ENCODE peak calls at places on chromosomes 1 and 21, in five cellular contexts. B, L, Z, S and U are unnamed samples.

GRCh38 chr1:42735477-42736105 is 4.4 kb downstream of the CLDN19 start:
- DNase-seq in B (no peak), L (no peak), Z (no peak), S (no peak), U (no peak)

GRCh38 chr1:201916649-201917249 is 28.1 kb downstream of the SHISA4 start:
- DNase-seq in B (peak), L (peak), Z (peak), S (no peak), U (peak)

GRCh38 chr1:29317916-29318530 is 81.7 kb downstream of the PTPRU start:
- DNase-seq in B (no peak), L (no peak), Z (no peak), S (no peak), U (no peak)

GRCh38 chr1:166166701-166167394 is at the start of gene FAM78B:
- DNase-seq in B (peak), L (peak), Z (peak), S (peak), U (peak)

GRCh38 chr1:87154351-87154750 is 174.3 kb upstream of the LMO4 start:
- DNase-seq in B (no peak), L (no peak), Z (no peak), S (no peak), U (no peak)

GRCh38 chr1:150234647-150235435 is 1.1 kb downstream of the ANP32E start:
- DNase-seq in B (peak), L (peak), Z (peak), S (peak), U (peak)

GRCh38 chr21:38861989-38862683 is 56.4 kb downstream of the ETS2 start:
- DNase-seq in B (no peak), L (no peak), Z (no peak), S (no peak), U (no peak)

GRCh38 chr1:23984417-23985186 is 4.5 kb upstream of the SRSF10 start:
- DNase-seq in B (peak), L (peak), Z (no peak), S (peak), U (peak)

GRCh38 chr1:229167356-229167755 is 103.6 kb upstream of the RAB4A start:
- DNase-seq in B (no peak), L (no peak), Z (no peak), S (no peak), U (no peak)

GRCh38 chr21:44847261-44848056 is 26.0 kb downstream of the PTTG1IP start:
- DNase-seq in B (no peak), L (no peak), Z (no peak), S (no peak), U (no peak)

GRCh38 chr1:55868026-55868425 is 652.9 kb upstream of the USP24 start:
- DNase-seq in B (peak), L (no peak), Z (no peak), S (peak), U (no peak)

GRCh38 chr1:210400043-210400840 is 71.5 kb downstream of the HHAT start:
- DNase-seq in B (peak), L (peak), Z (peak), S (peak), U (peak)

GRCh38 chr1:1173793-1174415 is at the start of gene TTLL10:
- DNase-seq in B (no peak), L (peak), Z (no peak), S (no peak), U (no peak)

GRCh38 chr1:179762241-179762640 is 19.1 kb downstream of the FAM163A start:
- DNase-seq in B (peak), L (no peak), Z (no peak), S (no peak), U (no peak)

GRCh38 chr21:46483300-46484295 is 24.9 kb downstream of the DIP2A start:
- DNase-seq in B (no peak), L (no peak), Z (no peak), S (no peak), U (no peak)

GRCh38 chr1:178768423-178768822 is 43.4 kb downstream of the RALGPS2 start:
- DNase-seq in B (no peak), L (no peak), Z (no peak), S (no peak), U (no peak)

GRCh38 chr1:23029337-23029736 is 10.1 kb downstream of the KDM1A start:
- DNase-seq in B (no peak), L (no peak), Z (no peak), S (no peak), U (no peak)

GRCh38 chr1:234065794-234066447 is 161.4 kb downstream of the SLC35F3 start:
- DNase-seq in B (peak), L (peak), Z (peak), S (peak), U (peak)

GRCh38 chr21:38343691-38344090 is 86.9 kb downstream of the KCNJ15 start:
- DNase-seq in B (peak), L (peak), Z (peak), S (peak), U (no peak)

GRCh38 chr1:43358121-43358745 is 548 bp upstream of the CDC20 start:
- DNase-seq in B (peak), L (peak), Z (no peak), S (no peak), U (no peak)

GRCh38 chr1:91791103-91791502 is 94.8 kb downstream of the TGFBR3 start:
- DNase-seq in B (no peak), L (no peak), Z (no peak), S (peak), U (no peak)

GRCh38 chr1:31372051-31372450 is 825 bp downstream of the FABP3 start:
- DNase-seq in B (no peak), L (no peak), Z (no peak), S (no peak), U (no peak)

GRCh38 chr1:27000817-27001460 is 7.4 kb downstream of the TRNP1 start:
- DNase-seq in B (no peak), L (no peak), Z (no peak), S (no peak), U (no peak)

GRCh38 chr1:48469616-48470500 is 2.1 kb downstream of the SPATA6 start:
- DNase-seq in B (peak), L (peak), Z (peak), S (peak), U (peak)

GRCh38 chr1:39214998-39215873 is 10.7 kb downstream of the MACF1 start:
- DNase-seq in B (no peak), L (no peak), Z (no peak), S (no peak), U (no peak)
- TF ChIP-seq POLR2A in B (no peak), L (no peak), Z (no peak), S (no peak), U (no peak)

GRCh38 chr1:67755160-67755559 is 70.2 kb downstream of the GADD45A start:
- DNase-seq in B (no peak), L (no peak), Z (no peak), S (no peak), U (no peak)

GRCh38 chr1:67752306-67752705 is 67.3 kb downstream of the GADD45A start:
- DNase-seq in B (no peak), L (no peak), Z (no peak), S (no peak), U (no peak)

GRCh38 chr1:67754526-67754920 is 69.5 kb downstream of the GADD45A start:
- DNase-seq in B (no peak), L (no peak), Z (no peak), S (no peak), U (no peak)

GRCh38 chr1:67753776-67754525 is 69.0 kb downstream of the GADD45A start:
- DNase-seq in B (peak), L (no peak), Z (no peak), S (no peak), U (no peak)

GRCh38 chr1:67755619-67756018 is 70.6 kb downstream of the GADD45A start:
- DNase-seq in B (no peak), L (no peak), Z (no peak), S (no peak), U (no peak)
- H3K4me3 ChIP-seq in B (no peak), L (no peak), Z (no peak), S (no peak), U (no peak)

DNA sequence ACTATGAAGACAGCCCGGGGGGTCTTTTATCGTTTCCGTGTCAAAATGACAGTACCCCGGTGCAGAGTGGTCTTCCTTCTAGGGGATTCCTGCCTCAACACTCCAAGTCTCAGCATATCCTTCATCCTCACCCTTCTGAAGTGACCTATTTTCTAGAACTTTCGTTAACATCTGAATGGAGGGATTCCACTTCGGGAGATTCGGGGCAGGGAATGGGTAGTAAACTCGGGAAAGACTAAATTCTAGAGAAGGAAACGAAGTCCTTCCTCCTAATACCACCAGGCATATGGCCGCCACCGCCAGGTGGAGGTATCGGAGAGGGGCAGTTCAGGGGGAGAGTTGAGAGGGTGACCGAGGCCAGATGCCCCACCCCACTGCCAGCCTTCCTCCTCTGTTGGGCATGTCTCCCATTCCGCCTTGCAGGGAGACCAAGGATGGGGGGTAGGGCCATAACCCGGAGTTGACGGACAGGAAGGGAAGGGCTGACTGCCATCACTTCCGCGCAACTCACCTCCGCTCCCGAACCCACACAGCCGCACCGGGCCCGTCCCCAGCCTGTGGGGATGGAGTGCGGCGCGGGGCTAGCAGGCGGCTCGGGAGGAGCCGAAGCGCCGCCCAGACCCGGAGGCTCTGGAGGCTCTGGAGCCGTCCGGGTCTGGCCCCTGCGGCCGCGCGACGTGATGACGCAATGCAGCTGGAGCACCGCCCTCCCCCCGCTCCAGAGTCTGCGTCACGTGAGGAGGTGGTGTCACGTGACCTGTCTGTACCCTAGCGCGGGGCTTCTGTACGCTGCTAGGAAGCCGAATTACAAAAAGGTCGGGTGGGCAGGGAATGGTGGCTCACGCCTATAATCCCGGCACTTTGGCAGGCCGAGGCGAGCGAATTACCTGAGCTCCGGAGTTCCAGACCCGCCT is at the start of gene KLHL12:
- DNase-seq in B (peak), L (peak), Z (peak), S (peak), U (peak)
- TF ChIP-seq POLR2A in B (peak), L (peak), Z (no peak), S (peak), U (peak)

GRCh38 chr1:92834617-92835016 is 2.8 kb downstream of the RPL5 start:
- DNase-seq in B (no peak), L (no peak), Z (no peak), S (no peak), U (no peak)

GRCh38 chr1:92831368-92831761 is 475 bp upstream of the RPL5 start:
- DNase-seq in B (no peak), L (peak), Z (no peak), S (no peak), U (no peak)

GRCh38 chr1:92832537-92833160 is 809 bp downstream of the RPL5 start:
- DNase-seq in B (peak), L (no peak), Z (no peak), S (no peak), U (no peak)

GRCh38 chr1:92831762-92832536 is at the start of gene RPL5:
- DNase-seq in B (peak), L (peak), Z (peak), S (peak), U (peak)

GRCh38 chr1:92833840-92834239 is 2.0 kb downstream of the RPL5 start:
- DNase-seq in B (no peak), L (no peak), Z (no peak), S (no peak), U (no peak)
- H3K4me3 ChIP-seq in B (no peak), L (no peak), Z (no peak), S (peak), U (no peak)

GRCh38 chr1:109620890-109621289 is 1.3 kb downstream of the AMPD2 start:
- DNase-seq in B (peak), L (peak), Z (peak), S (peak), U (peak)

GRCh38 chr1:109620396-109620817 is 770 bp downstream of the AMPD2 start:
- DNase-seq in B (peak), L (no peak), Z (no peak), S (no peak), U (no peak)

GRCh38 chr1:109618614-109619404 is 607 bp downstream of the GNAT2 start:
- DNase-seq in B (no peak), L (no peak), Z (no peak), S (no peak), U (no peak)

GRCh38 chr1:109619405-109619654 is at the start of gene GNAT2:
- DNase-seq in B (no peak), L (no peak), Z (no peak), S (no peak), U (no peak)

DNA sequence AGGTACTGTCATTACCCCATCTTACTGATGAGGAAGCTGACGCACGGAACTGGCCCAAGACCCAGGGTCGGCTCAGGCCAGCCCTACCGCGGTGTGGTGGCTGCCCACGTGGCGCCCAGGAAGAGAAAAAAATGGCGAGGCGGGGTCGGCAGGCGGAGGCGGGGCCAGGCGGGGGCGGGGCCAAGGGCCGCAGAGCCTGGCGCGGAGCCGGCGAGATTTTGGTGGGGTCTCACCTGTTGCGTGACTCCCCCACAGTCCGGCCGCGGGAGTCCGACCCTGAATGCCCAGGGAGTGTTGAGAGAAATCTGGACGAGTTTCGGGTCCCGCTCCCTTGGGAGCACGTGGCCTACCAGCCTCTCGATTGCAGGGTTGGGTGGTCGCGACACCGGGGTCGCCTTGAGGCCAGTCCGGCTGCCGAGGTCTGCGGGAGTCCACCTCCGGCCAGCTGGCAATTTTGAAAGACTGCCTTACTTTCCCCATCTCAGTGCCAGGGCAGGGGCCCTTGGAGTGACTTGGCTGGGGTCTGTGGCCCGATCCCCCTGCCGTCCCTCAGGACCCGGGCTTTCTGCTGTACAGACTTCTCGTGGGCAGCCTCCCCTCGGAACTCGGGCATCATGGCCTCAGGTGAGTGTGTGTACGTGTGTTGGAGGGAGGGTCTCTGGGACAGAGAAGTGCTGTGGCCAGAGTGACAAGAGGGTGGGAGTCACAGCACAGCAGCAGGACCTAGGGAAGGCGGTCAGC is at the start of gene AMPD2:
- DNase-seq in B (peak), L (peak), Z (peak), S (peak), U (peak)
- TF ChIP-seq POLR2A in B (peak), L (peak), Z (no peak), S (peak), U (no peak)